ENCODE peak calls at places on chromosome 19, in four cellular contexts. One of them, this sample, is unnamed.

GRCh38 chr19:33248104-33248503 is 22.5 kb upstream of the SLC7A10 start:
- DNase-seq in NCI-H2029: no peak
- DNase-seq in AG04450: no peak
- DNase-seq in A172: no peak
- DNase-seq in this sample: no peak

GRCh38 chr19:5321851-5322681 is 18.5 kb downstream of the PTPRS start:
- DNase-seq in NCI-H2029: no peak
- DNase-seq in AG04450: no peak
- DNase-seq in A172: no peak
- DNase-seq in this sample: no peak

GRCh38 chr19:38037151-38037611 is 130.2 kb downstream of the SIPA1L3 start:
- DNase-seq in NCI-H2029: no peak
- DNase-seq in AG04450: no peak
- DNase-seq in A172: no peak
- DNase-seq in this sample: no peak

GRCh38 chr19:54373781-54374266 is 9.1 kb upstream of the LAIR1 start:
- DNase-seq in A172: no peak
- DNase-seq in AG04450: no peak
- DNase-seq in NCI-H2029: no peak
- DNase-seq in this sample: no peak

GRCh38 chr19:32223595-32224370 is 121.6 kb upstream of the ZNF507 start:
- DNase-seq in AG04450: no peak
- DNase-seq in NCI-H2029: no peak
- DNase-seq in A172: no peak
- DNase-seq in this sample: no peak

GRCh38 chr19:5680083-5680436 is 256 bp downstream of the MICOS13 start:
- DNase-seq in A172: no peak
- DNase-seq in AG04450: no peak
- DNase-seq in NCI-H2029: no peak
- DNase-seq in this sample: no peak

GRCh38 chr19:41019346-41019745 is 28.3 kb downstream of the CYP2B6 start:
- DNase-seq in NCI-H2029: no peak
- DNase-seq in AG04450: no peak
- DNase-seq in A172: no peak
- DNase-seq in this sample: no peak

GRCh38 chr19:402786-403185 is 6.2 kb downstream of the C2CD4C start:
- DNase-seq in AG04450: no peak
- DNase-seq in A172: no peak
- DNase-seq in NCI-H2029: no peak
- DNase-seq in this sample: no peak

GRCh38 chr19:13526552-13526951 is 20.3 kb upstream of the CACNA1A start:
- DNase-seq in AG04450: no peak
- DNase-seq in A172: peak
- DNase-seq in NCI-H2029: no peak
- DNase-seq in this sample: no peak

GRCh38 chr19:44657211-44657921 is 13.7 kb downstream of the PVR start:
- DNase-seq in NCI-H2029: peak
- DNase-seq in AG04450: no peak
- DNase-seq in A172: no peak
- DNase-seq in this sample: no peak

GRCh38 chr19:48363500-48363809 is 285 bp downstream of the TMEM143 start:
- DNase-seq in A172: no peak
- DNase-seq in NCI-H2029: no peak
- DNase-seq in AG04450: no peak
- DNase-seq in this sample: no peak

GRCh38 chr19:49677901-49678674 is 1.0 kb downstream of the PRMT1 start:
- DNase-seq in AG04450: no peak
- DNase-seq in NCI-H2029: peak
- DNase-seq in A172: peak
- DNase-seq in this sample: peak

GRCh38 chr19:7223429-7223828 is 70.8 kb downstream of the INSR start:
- DNase-seq in NCI-H2029: no peak
- DNase-seq in AG04450: no peak
- DNase-seq in A172: no peak
- DNase-seq in this sample: no peak

GRCh38 chr19:46408611-46409039 is 4.7 kb downstream of the CCDC8 start:
- DNase-seq in AG04450: no peak
- DNase-seq in NCI-H2029: no peak
- DNase-seq in A172: no peak
- DNase-seq in this sample: no peak

GRCh38 chr19:2922987-2923386 is 21.8 kb downstream of the ZNF77 start:
- DNase-seq in NCI-H2029: peak
- DNase-seq in A172: no peak
- DNase-seq in AG04450: no peak
- DNase-seq in this sample: no peak

GRCh38 chr19:41223431-41224234 is 4.6 kb downstream of the AXL start:
- DNase-seq in A172: peak
- DNase-seq in NCI-H2029: no peak
- DNase-seq in AG04450: no peak
- DNase-seq in this sample: peak

GRCh38 chr19:53132231-53132991 is at the start of gene ZNF415:
- DNase-seq in A172: no peak
- DNase-seq in NCI-H2029: no peak
- DNase-seq in AG04450: peak
- DNase-seq in this sample: peak

GRCh38 chr19:39409207-39409885 is 2.7 kb downstream of the ZFP36 start:
- DNase-seq in AG04450: no peak
- DNase-seq in NCI-H2029: peak
- DNase-seq in A172: peak
- DNase-seq in this sample: peak

GRCh38 chr19:2260341-2260751 is 4.1 kb upstream of the JSRP1 start:
- DNase-seq in A172: peak
- DNase-seq in NCI-H2029: peak
- DNase-seq in AG04450: no peak
- DNase-seq in this sample: no peak

GRCh38 chr19:49579947-49580263 is 451 bp downstream of the NOSIP start:
- DNase-seq in A172: no peak
- DNase-seq in AG04450: no peak
- DNase-seq in NCI-H2029: no peak
- DNase-seq in this sample: no peak

GRCh38 chr19:33250500-33250899 is 24.9 kb upstream of the SLC7A10 start:
- DNase-seq in A172: no peak
- DNase-seq in NCI-H2029: no peak
- DNase-seq in AG04450: no peak
- DNase-seq in this sample: no peak

GRCh38 chr19:55406869-55407624 is 541 bp downstream of the UBE2S start:
- DNase-seq in AG04450: no peak
- DNase-seq in A172: no peak
- DNase-seq in NCI-H2029: no peak
- DNase-seq in this sample: no peak

GRCh38 chr19:13060964-13061927 is 41.4 kb downstream of the LYL1 start:
- DNase-seq in A172: peak
- DNase-seq in NCI-H2029: peak
- DNase-seq in AG04450: no peak
- DNase-seq in this sample: no peak

GRCh38 chr19:44614313-44614712 is 950 bp downstream of the IGSF23 start:
- DNase-seq in A172: no peak
- DNase-seq in NCI-H2029: no peak
- DNase-seq in AG04450: no peak
- DNase-seq in this sample: no peak

GRCh38 chr19:38072776-38073411 is 151.1 kb downstream of the DPF1 start:
- DNase-seq in A172: no peak
- DNase-seq in AG04450: no peak
- DNase-seq in NCI-H2029: no peak
- DNase-seq in this sample: no peak

GRCh38 chr19:39363909-39364457 is 21.8 kb downstream of the SAMD4B start:
- DNase-seq in A172: no peak
- DNase-seq in AG04450: no peak
- DNase-seq in NCI-H2029: no peak
- DNase-seq in this sample: no peak

GRCh38 chr19:47315125-47315821 is 5.6 kb downstream of the C5AR1 start:
- DNase-seq in A172: peak
- DNase-seq in NCI-H2029: no peak
- DNase-seq in AG04450: peak
- DNase-seq in this sample: peak

GRCh38 chr19:1243768-1244692 is 2.5 kb downstream of the ATP5F1D start:
- DNase-seq in A172: peak
- DNase-seq in AG04450: no peak
- DNase-seq in NCI-H2029: peak
- DNase-seq in this sample: no peak

GRCh38 chr19:45152504-45153338 is 8.1 kb downstream of the NKPD1 start:
- DNase-seq in NCI-H2029: peak
- DNase-seq in A172: no peak
- DNase-seq in AG04450: no peak
- DNase-seq in this sample: no peak

GRCh38 chr19:45630463-45630862 is 8.7 kb downstream of the EML2 start:
- DNase-seq in A172: peak
- DNase-seq in AG04450: no peak
- DNase-seq in NCI-H2029: no peak
- DNase-seq in this sample: no peak

GRCh38 chr19:49854861-49855263 is 3.9 kb downstream of the PTOV1 start:
- DNase-seq in A172: no peak
- DNase-seq in AG04450: no peak
- DNase-seq in NCI-H2029: no peak
- DNase-seq in this sample: no peak

GRCh38 chr19:40717325-40717879 is 490 bp downstream of the ITPKC start:
- DNase-seq in NCI-H2029: no peak
- DNase-seq in A172: no peak
- DNase-seq in AG04450: no peak
- DNase-seq in this sample: no peak

GRCh38 chr19:19372656-19373416 is 32.6 kb upstream of the GATAD2A start:
- DNase-seq in NCI-H2029: peak
- DNase-seq in AG04450: no peak
- DNase-seq in A172: peak
- DNase-seq in this sample: no peak

GRCh38 chr19:1445932-1446712 is 3.8 kb upstream of the APC2 start:
- DNase-seq in NCI-H2029: no peak
- DNase-seq in A172: no peak
- DNase-seq in AG04450: no peak
- DNase-seq in this sample: no peak

GRCh38 chr19:1237027-1237659 is 662 bp downstream of the CBARP start:
- DNase-seq in AG04450: no peak
- DNase-seq in A172: no peak
- DNase-seq in NCI-H2029: no peak
- DNase-seq in this sample: no peak

GRCh38 chr19:44529541-44529940 is at the start of gene CEACAM20:
- DNase-seq in A172: no peak
- DNase-seq in NCI-H2029: no peak
- DNase-seq in AG04450: no peak
- DNase-seq in this sample: no peak

GRCh38 chr19:44694184-44694579 is 4.8 kb upstream of the CEACAM16 start:
- DNase-seq in AG04450: no peak
- DNase-seq in A172: no peak
- DNase-seq in NCI-H2029: no peak
- DNase-seq in this sample: no peak

GRCh38 chr19:23949611-23950010 is 34.9 kb downstream of the ZNF726 start:
- DNase-seq in AG04450: no peak
- DNase-seq in A172: no peak
- DNase-seq in NCI-H2029: no peak
- DNase-seq in this sample: no peak

GRCh38 chr19:1082165-1082927 is 12.8 kb downstream of the POLR2E start:
- DNase-seq in AG04450: no peak
- DNase-seq in NCI-H2029: peak
- DNase-seq in A172: no peak
- DNase-seq in this sample: peak

This sample was measured in RWPE2.